ENCODE peak calls at places on chromosomes 3 and 15, in seven cellular contexts. One of them, this sample, is unnamed.

GRCh38 chr3:124206225-124206624 is 214.3 kb upstream of the ROPN1 start:
- DNase-seq in mucosa of descending colon: no peak
- DNase-seq in astrocyte: no peak
- DNase-seq in HEK293T: no peak
- DNase-seq in smooth muscle cell of the brain vasculature: no peak
- DNase-seq in GM12865: no peak
- DNase-seq in left cardiac atrium: no peak
- DNase-seq in this sample: no peak

GRCh38 chr3:110069641-110070538 is 732.5 kb upstream of the DPPA4 start:
- DNase-seq in astrocyte: peak; percentile 69
- DNase-seq in GM12865: peak; percentile 37
- DNase-seq in smooth muscle cell of the brain vasculature: no peak
- DNase-seq in left cardiac atrium: no peak
- DNase-seq in HEK293T: no peak
- DNase-seq in mucosa of descending colon: no peak
- DNase-seq in this sample: peak; percentile 59

GRCh38 chr3:172341482-172342059 is 106.7 kb downstream of the GHSR start:
- DNase-seq in astrocyte: peak; percentile 43
- DNase-seq in HEK293T: peak; percentile 42
- DNase-seq in mucosa of descending colon: peak; percentile 34
- DNase-seq in left cardiac atrium: no peak
- DNase-seq in smooth muscle cell of the brain vasculature: no peak
- DNase-seq in GM12865: peak; percentile 70
- DNase-seq in this sample: peak; percentile 73

GRCh38 chr3:140896997-140897396 is 44.6 kb upstream of the SLC25A36 start:
- DNase-seq in astrocyte: no peak
- DNase-seq in left cardiac atrium: no peak
- DNase-seq in smooth muscle cell of the brain vasculature: no peak
- DNase-seq in HEK293T: no peak
- DNase-seq in GM12865: no peak
- DNase-seq in mucosa of descending colon: no peak
- DNase-seq in this sample: peak; percentile 27

GRCh38 chr3:195034541-195034940 is 236.4 kb downstream of the XXYLT1 start:
- DNase-seq in mucosa of descending colon: no peak
- DNase-seq in HEK293T: no peak
- DNase-seq in left cardiac atrium: no peak
- DNase-seq in smooth muscle cell of the brain vasculature: no peak
- DNase-seq in astrocyte: no peak
- DNase-seq in GM12865: no peak
- DNase-seq in this sample: no peak

GRCh38 chr15:20352241-20353200 is 189.1 kb downstream of the GOLGA6L6 start:
- DNase-seq in HEK293T: no peak
- DNase-seq in GM12865: no peak
- DNase-seq in astrocyte: no peak
- DNase-seq in mucosa of descending colon: no peak
- DNase-seq in left cardiac atrium: no peak
- DNase-seq in smooth muscle cell of the brain vasculature: no peak
- DNase-seq in this sample: no peak

GRCh38 chr15:89801471-89802205 is 13.0 kb downstream of the ANPEP start:
- DNase-seq in astrocyte: no peak
- DNase-seq in smooth muscle cell of the brain vasculature: no peak
- DNase-seq in GM12865: no peak
- DNase-seq in left cardiac atrium: no peak
- DNase-seq in HEK293T: no peak
- DNase-seq in mucosa of descending colon: no peak
- DNase-seq in this sample: no peak

GRCh38 chr3:50572158-50572557 is 2.8 kb downstream of the HEMK1 start:
- DNase-seq in astrocyte: peak; percentile 23
- DNase-seq in GM12865: peak; percentile 77
- DNase-seq in left cardiac atrium: peak; percentile 79
- DNase-seq in HEK293T: peak; percentile 74
- DNase-seq in mucosa of descending colon: peak; percentile 87
- DNase-seq in smooth muscle cell of the brain vasculature: peak; percentile 43
- DNase-seq in this sample: peak; percentile 54

GRCh38 chr3:17120115-17120514 is 235.4 kb downstream of the PLCL2 start:
- DNase-seq in left cardiac atrium: no peak
- DNase-seq in smooth muscle cell of the brain vasculature: no peak
- DNase-seq in HEK293T: no peak
- DNase-seq in astrocyte: no peak
- DNase-seq in GM12865: no peak
- DNase-seq in mucosa of descending colon: no peak
- DNase-seq in this sample: no peak

GRCh38 chr15:48631191-48631770 is 14.2 kb downstream of the FBN1 start:
- DNase-seq in left cardiac atrium: peak; percentile 63
- DNase-seq in GM12865: peak; percentile 51
- DNase-seq in astrocyte: no peak
- DNase-seq in smooth muscle cell of the brain vasculature: no peak
- DNase-seq in mucosa of descending colon: no peak
- DNase-seq in HEK293T: no peak
- DNase-seq in this sample: no peak

GRCh38 chr3:73933585-73933984 is 308.8 kb upstream of the PDZRN3 start:
- DNase-seq in left cardiac atrium: no peak
- DNase-seq in astrocyte: no peak
- DNase-seq in mucosa of descending colon: no peak
- DNase-seq in HEK293T: no peak
- DNase-seq in GM12865: no peak
- DNase-seq in smooth muscle cell of the brain vasculature: no peak
- DNase-seq in this sample: no peak

GRCh38 chr3:55654123-55654787 is 167.1 kb upstream of the WNT5A start:
- DNase-seq in mucosa of descending colon: no peak
- DNase-seq in left cardiac atrium: no peak
- DNase-seq in smooth muscle cell of the brain vasculature: no peak
- DNase-seq in GM12865: peak; percentile 90
- DNase-seq in astrocyte: no peak
- DNase-seq in HEK293T: no peak
- DNase-seq in this sample: no peak

GRCh38 chr3:7657214-7658112 is 796.5 kb downstream of the GRM7 start:
- DNase-seq in left cardiac atrium: no peak
- DNase-seq in mucosa of descending colon: no peak
- DNase-seq in GM12865: no peak
- DNase-seq in HEK293T: no peak
- DNase-seq in astrocyte: no peak
- DNase-seq in smooth muscle cell of the brain vasculature: no peak
- DNase-seq in this sample: no peak

GRCh38 chr3:119219069-119219468 is 21.6 kb downstream of the B4GALT4 start:
- DNase-seq in mucosa of descending colon: no peak
- DNase-seq in left cardiac atrium: no peak
- DNase-seq in astrocyte: no peak
- DNase-seq in smooth muscle cell of the brain vasculature: no peak
- DNase-seq in GM12865: peak; percentile 79
- DNase-seq in HEK293T: no peak
- DNase-seq in this sample: no peak

GRCh38 chr3:35505181-35505580 is 134.1 kb upstream of the ARPP21 start:
- DNase-seq in GM12865: no peak
- DNase-seq in left cardiac atrium: no peak
- DNase-seq in astrocyte: no peak
- DNase-seq in mucosa of descending colon: no peak
- DNase-seq in HEK293T: no peak
- DNase-seq in smooth muscle cell of the brain vasculature: no peak
- DNase-seq in this sample: no peak

GRCh38 chr3:177934001-177934891 is 602.0 kb upstream of the KCNMB2 start:
- DNase-seq in HEK293T: no peak
- DNase-seq in smooth muscle cell of the brain vasculature: no peak
- DNase-seq in mucosa of descending colon: no peak
- DNase-seq in GM12865: no peak
- DNase-seq in left cardiac atrium: peak; percentile 73
- DNase-seq in astrocyte: peak; percentile 91
- DNase-seq in this sample: peak; percentile 78

GRCh38 chr3:132756108-132756650 is 34.0 kb upstream of the NPHP3 start:
- DNase-seq in HEK293T: no peak
- DNase-seq in GM12865: no peak
- DNase-seq in smooth muscle cell of the brain vasculature: no peak
- DNase-seq in mucosa of descending colon: no peak
- DNase-seq in astrocyte: no peak
- DNase-seq in left cardiac atrium: no peak
- DNase-seq in this sample: no peak

GRCh38 chr15:48315041-48315440 is 16.2 kb upstream of the DUT start:
- DNase-seq in GM12865: no peak
- DNase-seq in mucosa of descending colon: no peak
- DNase-seq in astrocyte: no peak
- DNase-seq in left cardiac atrium: no peak
- DNase-seq in smooth muscle cell of the brain vasculature: no peak
- DNase-seq in HEK293T: no peak
- DNase-seq in this sample: no peak

GRCh38 chr3:152270944-152271343 is 2.2 kb downstream of the MBNL1 start:
- DNase-seq in HEK293T: no peak
- DNase-seq in mucosa of descending colon: no peak
- DNase-seq in astrocyte: no peak
- DNase-seq in smooth muscle cell of the brain vasculature: no peak
- DNase-seq in left cardiac atrium: no peak
- DNase-seq in GM12865: no peak
- DNase-seq in this sample: no peak

GRCh38 chr3:116445291-116445841 is at the start of gene LSAMP:
- DNase-seq in smooth muscle cell of the brain vasculature: no peak
- DNase-seq in astrocyte: peak; percentile 30
- DNase-seq in GM12865: no peak
- DNase-seq in HEK293T: peak; percentile 18
- DNase-seq in mucosa of descending colon: no peak
- DNase-seq in left cardiac atrium: peak; percentile 22
- DNase-seq in this sample: no peak

GRCh38 chr3:143221446-143221845 is 101.9 kb downstream of the CHST2 start:
- DNase-seq in smooth muscle cell of the brain vasculature: no peak
- DNase-seq in astrocyte: no peak
- DNase-seq in GM12865: peak; percentile 14
- DNase-seq in mucosa of descending colon: no peak
- DNase-seq in left cardiac atrium: no peak
- DNase-seq in HEK293T: no peak
- DNase-seq in this sample: no peak

GRCh38 chr3:181698263-181698944 is 13.3 kb upstream of the SOX2 start:
- DNase-seq in GM12865: no peak
- DNase-seq in mucosa of descending colon: no peak
- DNase-seq in HEK293T: no peak
- DNase-seq in astrocyte: no peak
- DNase-seq in left cardiac atrium: no peak
- DNase-seq in smooth muscle cell of the brain vasculature: no peak
- DNase-seq in this sample: peak; percentile 37

GRCh38 chr3:186277268-186277909 is 84.6 kb downstream of the DGKG start:
- DNase-seq in GM12865: no peak
- DNase-seq in smooth muscle cell of the brain vasculature: no peak
- DNase-seq in astrocyte: peak; percentile 47
- DNase-seq in mucosa of descending colon: peak; percentile 30
- DNase-seq in left cardiac atrium: peak; percentile 31
- DNase-seq in HEK293T: peak; percentile 25
- DNase-seq in this sample: peak; percentile 61

GRCh38 chr3:37833790-37834189 is 27.9 kb upstream of the CTDSPL start:
- DNase-seq in left cardiac atrium: no peak
- DNase-seq in GM12865: peak; percentile 11
- DNase-seq in astrocyte: no peak
- DNase-seq in smooth muscle cell of the brain vasculature: no peak
- DNase-seq in HEK293T: no peak
- DNase-seq in mucosa of descending colon: no peak
- DNase-seq in this sample: no peak

GRCh38 chr3:49428697-49429100 is 425 bp downstream of the NICN1 start:
- DNase-seq in HEK293T: no peak
- DNase-seq in smooth muscle cell of the brain vasculature: no peak
- DNase-seq in mucosa of descending colon: no peak
- DNase-seq in left cardiac atrium: no peak
- DNase-seq in astrocyte: no peak
- DNase-seq in GM12865: no peak
- DNase-seq in this sample: peak; percentile 91

GRCh38 chr3:157131861-157132260 is 28.1 kb downstream of the CCNL1 start:
- DNase-seq in smooth muscle cell of the brain vasculature: no peak
- DNase-seq in HEK293T: no peak
- DNase-seq in astrocyte: peak; percentile 51
- DNase-seq in left cardiac atrium: no peak
- DNase-seq in GM12865: no peak
- DNase-seq in mucosa of descending colon: no peak
- DNase-seq in this sample: peak; percentile 49

GRCh38 chr3:29494305-29495036 is 213.6 kb downstream of the RBMS3 start:
- DNase-seq in smooth muscle cell of the brain vasculature: no peak
- DNase-seq in astrocyte: no peak
- DNase-seq in mucosa of descending colon: no peak
- DNase-seq in left cardiac atrium: no peak
- DNase-seq in GM12865: no peak
- DNase-seq in HEK293T: no peak
- DNase-seq in this sample: no peak

GRCh38 chr15:26028086-26028740 is 165.1 kb upstream of the ATP10A start:
- DNase-seq in HEK293T: no peak
- DNase-seq in astrocyte: peak; percentile 20
- DNase-seq in smooth muscle cell of the brain vasculature: no peak
- DNase-seq in left cardiac atrium: no peak
- DNase-seq in mucosa of descending colon: no peak
- DNase-seq in GM12865: no peak
- DNase-seq in this sample: no peak

GRCh38 chr3:56012732-56013131 is 455.5 kb downstream of the ERC2 start:
- DNase-seq in mucosa of descending colon: no peak
- DNase-seq in left cardiac atrium: no peak
- DNase-seq in GM12865: no peak
- DNase-seq in smooth muscle cell of the brain vasculature: no peak
- DNase-seq in HEK293T: no peak
- DNase-seq in astrocyte: peak; percentile 44
- DNase-seq in this sample: peak; percentile 68

GRCh38 chr15:75531041-75531450 is 48.1 kb downstream of the PTPN9 start:
- DNase-seq in GM12865: no peak
- DNase-seq in HEK293T: no peak
- DNase-seq in mucosa of descending colon: peak; percentile 41
- DNase-seq in left cardiac atrium: peak; percentile 66
- DNase-seq in astrocyte: peak; percentile 37
- DNase-seq in smooth muscle cell of the brain vasculature: no peak
- DNase-seq in this sample: peak; percentile 32

GRCh38 chr3:58230876-58231552 is 6.6 kb upstream of the ABHD6 start:
- DNase-seq in HEK293T: no peak
- DNase-seq in mucosa of descending colon: no peak
- DNase-seq in astrocyte: no peak
- DNase-seq in left cardiac atrium: no peak
- DNase-seq in GM12865: no peak
- DNase-seq in smooth muscle cell of the brain vasculature: no peak
- DNase-seq in this sample: no peak

GRCh38 chr3:13574798-13575451 is 26.0 kb downstream of the FBLN2 start:
- DNase-seq in smooth muscle cell of the brain vasculature: no peak
- DNase-seq in mucosa of descending colon: no peak
- DNase-seq in astrocyte: peak; percentile 63
- DNase-seq in GM12865: no peak
- DNase-seq in HEK293T: no peak
- DNase-seq in left cardiac atrium: no peak
- DNase-seq in this sample: no peak

GRCh38 chr3:162586591-162586990 is 1090.0 kb downstream of the OTOL1 start:
- DNase-seq in mucosa of descending colon: no peak
- DNase-seq in left cardiac atrium: no peak
- DNase-seq in GM12865: no peak
- DNase-seq in smooth muscle cell of the brain vasculature: peak; percentile 60
- DNase-seq in HEK293T: no peak
- DNase-seq in astrocyte: no peak
- DNase-seq in this sample: no peak

GRCh38 chr15:26676115-26676514 is 96.8 kb downstream of the GABRB3 start:
- DNase-seq in mucosa of descending colon: no peak
- DNase-seq in astrocyte: no peak
- DNase-seq in left cardiac atrium: no peak
- DNase-seq in smooth muscle cell of the brain vasculature: no peak
- DNase-seq in HEK293T: no peak
- DNase-seq in GM12865: no peak
- DNase-seq in this sample: no peak

This sample was measured in renal cortical epithelial cell.